ENCODE peak calls at places on chromosomes 13 and 19, in nine cellular contexts. O, A, Z, I, U, V, X, C and S are unnamed samples.

GRCh38 chr19:28934626-28935025 is 278.3 kb downstream of the UQCRFS1 start:
- DNase-seq in Z (no peak), I (no peak), V (no peak), U (no peak), X (no peak), C (no peak), O (no peak), A (no peak), S (no peak)

GRCh38 chr19:49469828-49470614 is 4.0 kb upstream of the FLT3LG start:
- DNase-seq in Z (no peak), V (no peak), U (no peak), C (no peak), X (no peak), A (peak; percentile 55), O (no peak), I (no peak), S (peak; percentile 73)

GRCh38 chr19:37999309-38000213 is 92.6 kb downstream of the SIPA1L3 start:
- DNase-seq in V (peak; percentile 23), I (no peak), U (no peak), A (no peak), O (peak; percentile 74), X (peak; percentile 72), Z (no peak), C (peak; percentile 71), S (no peak)

GRCh38 chr19:47094557-47095517 is 18.7 kb downstream of the ZC3H4 start:
- DNase-seq in U (no peak), I (no peak), A (no peak), Z (no peak), V (no peak), C (no peak), O (no peak), X (peak; percentile 28), S (no peak)

GRCh38 chr19:661427-662196 is 1.4 kb downstream of the RNF126 start:
- DNase-seq in Z (no peak), O (peak; percentile 31), U (peak; percentile 57), A (peak; percentile 55), C (no peak), X (peak; percentile 56), V (no peak), I (no peak), S (peak; percentile 53)

GRCh38 chr19:5364674-5365073 is 24.1 kb upstream of the PTPRS start:
- DNase-seq in Z (no peak), C (no peak), X (no peak), U (no peak), A (no peak), V (no peak), I (no peak), O (no peak), S (no peak)

GRCh38 chr13:79245937-79246574 is 160.0 kb downstream of the RBM26 start:
- DNase-seq in U (no peak), C (no peak), O (no peak), V (no peak), I (no peak), X (no peak), Z (no peak), A (no peak), S (no peak)

GRCh38 chr19:40249201-40249600 is 22.7 kb upstream of the CCNP start:
- DNase-seq in X (no peak), A (no peak), I (no peak), O (no peak), V (no peak), U (no peak), C (no peak), Z (no peak), S (no peak)

GRCh38 chr13:38341149-38341692 is 8.4 kb upstream of the UFM1 start:
- DNase-seq in Z (no peak), C (no peak), A (no peak), O (no peak), U (no peak), V (no peak), I (no peak), X (no peak), S (no peak)

GRCh38 chr19:44943801-44944249 is 1.8 kb downstream of the APOC4 start:
- DNase-seq in U (no peak), Z (no peak), V (no peak), A (no peak), C (peak; percentile 77), X (peak; percentile 57), O (no peak), I (no peak), S (no peak)

GRCh38 chr13:50130686-50131051 is 115.4 kb downstream of the KCNRG start:
- DNase-seq in U (no peak), A (no peak), V (peak; percentile 48), C (peak; percentile 69), Z (peak; percentile 31), O (no peak), I (no peak), X (peak; percentile 43), S (no peak)

GRCh38 chr13:77981191-77981925 is 62.7 kb upstream of the EDNRB start:
- DNase-seq in X (no peak), V (no peak), I (no peak), Z (no peak), O (no peak), A (no peak), C (no peak), U (no peak), S (no peak)

GRCh38 chr13:95319551-95320274 is 18.5 kb upstream of the ABCC4 start:
- DNase-seq in O (no peak), A (no peak), Z (no peak), U (no peak), X (no peak), C (no peak), V (no peak), I (no peak), S (no peak)

GRCh38 chr13:20401958-20402856 is 123.5 kb downstream of the CRYL1 start:
- DNase-seq in O (peak; percentile 77), Z (no peak), V (no peak), I (no peak), C (peak; percentile 24), A (no peak), X (no peak), U (no peak), S (no peak)

GRCh38 chr19:53908106-53908932 is 759 bp upstream of the CACNG7 start:
- DNase-seq in Z (peak; percentile 68), C (no peak), X (peak; percentile 37), U (peak; percentile 47), V (peak; percentile 70), O (peak; percentile 39), I (peak; percentile 41), A (no peak), S (no peak)

GRCh38 chr13:58883405-58883804 is 1251.9 kb downstream of the PCDH17 start:
- DNase-seq in X (no peak), Z (no peak), O (no peak), U (no peak), A (no peak), C (no peak), I (no peak), V (no peak), S (no peak)

GRCh38 chr19:11693505-11694499 is 44.9 kb downstream of the ZNF823 start:
- DNase-seq in O (peak; percentile 57), V (no peak), I (peak; percentile 66), A (no peak), C (no peak), Z (peak; percentile 62), X (no peak), U (no peak), S (no peak)

GRCh38 chr13:113874579-113875428 is 10.9 kb upstream of the GAS6 start:
- DNase-seq in C (no peak), O (no peak), V (no peak), I (no peak), U (no peak), A (no peak), Z (no peak), X (no peak), S (no peak)

GRCh38 chr19:29552454-29553280 is 26.9 kb downstream of the VSTM2B start:
- DNase-seq in I (no peak), U (no peak), O (no peak), X (no peak), Z (no peak), V (no peak), A (no peak), C (peak; percentile 38), S (no peak)

GRCh38 chr13:111202745-111203144 is 87.6 kb downstream of the ARHGEF7 start:
- DNase-seq in V (no peak), I (no peak), U (no peak), A (no peak), C (peak; percentile 69), Z (no peak), X (no peak), O (peak; percentile 78), S (no peak)

GRCh38 chr13:88257706-88258105 is 586.5 kb downstream of the SLITRK5 start:
- DNase-seq in V (no peak), U (no peak), I (no peak), Z (no peak), C (no peak), O (no peak), X (no peak), A (no peak), S (no peak)

GRCh38 chr19:28602675-28603298 is 610.2 kb downstream of the UQCRFS1 start:
- DNase-seq in V (no peak), C (no peak), I (no peak), O (no peak), U (no peak), A (no peak), X (no peak), Z (no peak), S (no peak)

GRCh38 chr13:34469212-34469983 is 472.7 kb upstream of the NBEA start:
- DNase-seq in X (no peak), I (peak; percentile 97), A (no peak), C (no peak), O (peak; percentile 60), U (no peak), Z (peak; percentile 13), V (no peak), S (no peak)